ENCODE peak calls at places on chromosome 14, in eight cellular contexts. I, H, X, T, C, Z, V and R are unnamed samples. For H3K4me1, the result is how much of the 10 kb centered on the place peaks cover.

GRCh38 chr14:56878766-56879165 is 68.5 kb upstream of the OTX2 start:
- DNase-seq in C (no peak), V (no peak), Z (no peak), I (no peak), T (no peak), H (no peak), X (no peak), R (no peak)

GRCh38 chr14:52455291-52456088 is 96.8 kb downstream of the TXNDC16 start:
- DNase-seq in V (no peak), C (no peak), T (no peak), Z (peak), H (no peak), X (no peak), I (peak), R (no peak)

GRCh38 chr14:42222924-42223471 is 616.3 kb downstream of the LRFN5 start:
- DNase-seq in H (no peak), I (peak), Z (peak), C (no peak), T (no peak), V (no peak), X (no peak), R (no peak)

GRCh38 chr14:85195872-85196477 is 334.0 kb upstream of the FLRT2 start:
- DNase-seq in T (no peak), C (no peak), V (no peak), Z (no peak), H (no peak), X (no peak), I (no peak), R (no peak)

GRCh38 chr14:75976838-75977237 is 5.0 kb downstream of the TGFB3 start:
- DNase-seq in Z (no peak), C (no peak), T (no peak), X (no peak), H (no peak), V (no peak), I (no peak), R (no peak)

GRCh38 chr14:88323520-88324199 is 591 bp upstream of the KCNK10 start:
- DNase-seq in H (no peak), V (no peak), X (no peak), C (no peak), I (no peak), Z (no peak), T (no peak), R (no peak)

GRCh38 chr14:63563370-63564026 is 20.3 kb upstream of the PPP2R5E start:
- DNase-seq in H (no peak), X (no peak), V (no peak), T (no peak), I (peak), C (no peak), Z (peak), R (no peak)

GRCh38 chr14:74065746-74066575 is 18.3 kb downstream of the ALDH6A1 start:
- DNase-seq in I (peak), T (no peak), C (no peak), V (no peak), H (no peak), X (no peak), Z (peak), R (no peak)

GRCh38 chr14:90628825-90629224 is 187.4 kb downstream of the TTC7B start:
- DNase-seq in X (no peak), I (no peak), V (no peak), C (no peak), Z (no peak), H (peak), T (no peak), R (no peak)

GRCh38 chr14:32635103-32635719 is 303.5 kb upstream of the NPAS3 start:
- DNase-seq in I (peak), X (no peak), V (no peak), T (no peak), H (no peak), Z (peak), C (no peak), R (no peak)

GRCh38 chr14:45135181-45135580 is 549 bp upstream of the FANCM start:
- DNase-seq in Z (peak), H (no peak), I (no peak), T (no peak), V (no peak), X (no peak), C (no peak), R (no peak)

GRCh38 chr14:95901014-95901413 is 24.4 kb downstream of the TUNAR start:
- DNase-seq in C (no peak), V (no peak), T (no peak), Z (peak), X (no peak), I (no peak), H (no peak), R (no peak)

GRCh38 chr14:54653764-54654469 is 87.0 kb downstream of the SAMD4A start:
- DNase-seq in V (no peak), I (peak), H (no peak), X (no peak), T (no peak), C (no peak), Z (peak), R (no peak)

GRCh38 chr14:56554301-56554700 is 25.3 kb upstream of the TMEM260 start:
- DNase-seq in H (no peak), X (no peak), I (no peak), T (no peak), C (no peak), V (no peak), Z (no peak), R (no peak)

GRCh38 chr14:72519543-72519942 is 374.4 kb downstream of the DPF3 start:
- DNase-seq in I (no peak), X (no peak), T (no peak), C (no peak), Z (no peak), V (no peak), H (no peak), R (no peak)

GRCh38 chr14:71290960-71291466 is 383.8 kb downstream of the PCNX1 start:
- DNase-seq in T (no peak), V (no peak), H (no peak), Z (peak), I (peak), X (no peak), C (no peak), R (no peak)

GRCh38 chr14:91897121-91897701 is 29.9 kb upstream of the TC2N start:
- DNase-seq in T (no peak), I (peak), H (peak), Z (peak), C (no peak), V (peak), X (no peak), R (no peak)

GRCh38 chr14:50865677-50866076 is 6.2 kb upstream of the ABHD12B start:
- DNase-seq in I (no peak), V (no peak), T (no peak), C (no peak), X (no peak), Z (no peak), H (no peak), R (no peak)

GRCh38 chr14:102902086-102902485 is 20.4 kb upstream of the AMN start:
- DNase-seq in T (no peak), H (no peak), V (no peak), C (no peak), I (no peak), Z (no peak), X (no peak), R (no peak)

GRCh38 chr14:73786632-73786941 is 65.0 kb upstream of the PTGR2 start:
- DNase-seq in V (no peak), Z (no peak), H (peak), I (peak), T (no peak), X (no peak), C (no peak), R (no peak)

GRCh38 chr14:79834856-79835255 is 376.4 kb downstream of the DIO2 start:
- DNase-seq in V (no peak), H (no peak), X (no peak), I (no peak), T (no peak), C (no peak), Z (no peak), R (no peak)

GRCh38 chr14:30355431-30355913 is 203.5 kb upstream of the G2E3 start:
- DNase-seq in V (no peak), X (no peak), Z (peak), C (no peak), I (no peak), H (no peak), T (no peak), R (no peak)

GRCh38 chr14:81125536-81125935 is 95.2 kb downstream of the GTF2A1 start:
- DNase-seq in I (no peak), H (no peak), Z (no peak), X (no peak), C (no peak), V (no peak), T (no peak), R (no peak)
- H3K4me1 ChIP-seq in I (under half), H (under half), Z (under half), X (under half), C (under half), V (under half), T (under half), R (under half)

GRCh38 chr14:101835166-101835557 is 73.7 kb downstream of the PPP2R5C start:
- DNase-seq in X (no peak), V (no peak), Z (peak), H (no peak), T (no peak), I (no peak), C (no peak), R (no peak)
- H3K4me3 ChIP-seq in X (no peak), V (no peak), Z (no peak), H (no peak), T (no peak), I (no peak), C (no peak), R (no peak)

GRCh38 chr14:22448905-22449611 is 140.0 kb downstream of the DAD1 start:
- DNase-seq in Z (no peak), X (no peak), C (no peak), V (no peak), T (no peak), H (no peak), I (peak), R (no peak)
- H3K4me1 ChIP-seq in Z (under half), X (under half), C (under half), V (under half), T (under half), H (under half), I (under half), R (under half)

GRCh38 chr14:100587763-100588411 is 670 bp upstream of the BEGAIN start:
- DNase-seq in Z (no peak), T (no peak), C (no peak), V (no peak), I (no peak), X (no peak), H (no peak), R (no peak)

GRCh38 chr14:100587248-100587762 is at the start of gene BEGAIN:
- DNase-seq in X (no peak), T (no peak), H (no peak), Z (no peak), I (no peak), C (peak), V (no peak), R (no peak)

GRCh38 chr14:100585448-100586152 is 1.6 kb downstream of the BEGAIN start:
- DNase-seq in V (no peak), X (no peak), T (no peak), C (no peak), H (no peak), Z (no peak), I (no peak), R (no peak)

GRCh38 chr14:100586520-100587247 is 533 bp downstream of the BEGAIN start:
- DNase-seq in V (no peak), H (no peak), I (peak), T (no peak), X (no peak), Z (peak), C (no peak), R (no peak)

DNA sequence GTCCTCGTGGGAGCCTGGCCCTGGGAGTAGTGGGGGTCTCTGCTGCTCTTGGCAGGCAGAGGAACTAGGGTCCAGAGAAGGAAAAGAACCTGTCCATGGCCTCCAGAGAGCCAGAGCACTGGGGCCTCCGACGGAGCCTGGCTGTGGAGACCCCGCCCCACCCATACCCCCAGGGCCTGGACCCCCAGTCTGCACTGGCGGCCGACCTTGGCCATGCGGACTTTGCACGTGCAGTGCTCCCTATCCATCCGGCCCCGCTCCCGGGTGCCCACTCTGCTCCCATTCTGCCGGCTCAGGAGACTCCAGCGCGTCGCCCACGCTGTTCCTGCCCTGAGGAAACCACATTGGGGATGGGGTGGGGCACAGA is 1.1 kb downstream of the BEGAIN start:
- DNase-seq in T (no peak), I (no peak), Z (no peak), V (no peak), H (no peak), X (no peak), C (peak), R (no peak)
- H3K4me3 ChIP-seq in T (peak), I (peak), Z (peak), V (no peak), H (no peak), X (peak), C (no peak), R (peak)

GRCh38 chr14:69698572-69698971 is 68.4 kb upstream of the SRSF5 start:
- DNase-seq in T (no peak), Z (no peak), X (no peak), C (no peak), I (no peak), H (no peak), V (no peak), R (no peak)
- H3K4me1 ChIP-seq in T (under half), Z (under half), X (half or more), C (half or more), I (under half), H (half or more), V (under half), R (under half)

GRCh38 chr14:105425823-105426247 is 6.2 kb downstream of the MTA1 start:
- DNase-seq in C (no peak), V (no peak), H (no peak), X (no peak), T (no peak), Z (no peak), I (no peak), R (no peak)

GRCh38 chr14:105422695-105423487 is 3.3 kb downstream of the MTA1 start:
- DNase-seq in I (no peak), T (no peak), H (no peak), X (no peak), C (no peak), V (no peak), Z (no peak), R (no peak)

GRCh38 chr14:105424861-105425260 is 5.2 kb downstream of the MTA1 start:
- DNase-seq in H (no peak), V (no peak), T (no peak), Z (no peak), C (no peak), X (no peak), I (no peak), R (no peak)

GRCh38 chr14:105421723-105422615 is 2.3 kb downstream of the MTA1 start:
- DNase-seq in H (no peak), C (no peak), X (no peak), I (no peak), V (no peak), Z (no peak), T (no peak), R (no peak)

DNA sequence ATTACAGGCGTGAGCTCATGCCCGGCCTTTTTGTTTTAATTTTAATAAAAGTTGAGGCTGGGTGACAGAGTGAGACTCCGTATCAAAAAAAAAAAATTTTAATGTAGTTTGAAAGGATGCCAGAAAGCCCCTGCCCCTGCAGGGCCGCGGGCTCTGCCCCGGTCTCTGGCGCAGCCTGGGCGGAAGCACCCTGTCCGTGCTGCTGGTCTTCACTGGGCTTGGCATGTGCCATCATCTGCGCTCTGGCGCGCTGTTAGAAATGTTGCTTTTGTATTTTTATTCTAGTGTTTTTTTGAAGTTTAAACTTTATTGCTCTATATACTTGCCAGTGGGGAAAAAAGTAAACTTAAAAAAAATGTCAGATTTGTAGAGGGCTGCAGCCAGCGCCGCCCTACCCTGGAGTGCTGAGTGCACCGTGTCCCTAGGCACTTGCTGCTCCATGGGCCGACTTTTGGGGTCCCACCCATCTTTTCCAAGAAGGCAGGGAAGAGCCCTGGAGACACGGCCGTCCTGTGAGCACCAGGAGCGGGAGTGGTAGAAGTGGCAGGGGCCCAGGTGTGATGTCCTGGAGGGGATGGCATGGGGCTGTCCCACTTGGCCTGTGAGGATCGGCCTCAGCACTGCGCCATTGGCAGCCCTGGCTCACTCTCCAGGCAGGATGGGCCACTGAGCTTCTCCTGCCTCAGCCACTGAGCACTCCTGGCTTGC is 4.0 kb downstream of the MTA1 start:
- DNase-seq in V (no peak), T (no peak), Z (no peak), X (no peak), H (no peak), C (no peak), I (no peak), R (no peak)
- H3K4me3 ChIP-seq in V (no peak), T (no peak), Z (no peak), X (no peak), H (no peak), C (no peak), I (no peak), R (no peak)

GRCh38 chr14:99258884-99259283 is 13.1 kb downstream of the BCL11B start:
- DNase-seq in V (no peak), H (no peak), T (no peak), C (no peak), Z (no peak), I (no peak), X (no peak), R (no peak)

GRCh38 chr14:99256483-99256874 is 15.5 kb downstream of the BCL11B start:
- DNase-seq in V (no peak), H (no peak), C (no peak), I (no peak), Z (no peak), X (no peak), T (no peak), R (no peak)

GRCh38 chr14:99258341-99258781 is 13.6 kb downstream of the BCL11B start:
- DNase-seq in X (peak), Z (no peak), C (no peak), H (no peak), V (no peak), T (no peak), I (no peak), R (no peak)

GRCh38 chr14:99257122-99257672 is 14.8 kb downstream of the BCL11B start:
- DNase-seq in H (no peak), Z (no peak), T (no peak), I (no peak), X (peak), C (no peak), V (no peak), R (no peak)

DNA sequence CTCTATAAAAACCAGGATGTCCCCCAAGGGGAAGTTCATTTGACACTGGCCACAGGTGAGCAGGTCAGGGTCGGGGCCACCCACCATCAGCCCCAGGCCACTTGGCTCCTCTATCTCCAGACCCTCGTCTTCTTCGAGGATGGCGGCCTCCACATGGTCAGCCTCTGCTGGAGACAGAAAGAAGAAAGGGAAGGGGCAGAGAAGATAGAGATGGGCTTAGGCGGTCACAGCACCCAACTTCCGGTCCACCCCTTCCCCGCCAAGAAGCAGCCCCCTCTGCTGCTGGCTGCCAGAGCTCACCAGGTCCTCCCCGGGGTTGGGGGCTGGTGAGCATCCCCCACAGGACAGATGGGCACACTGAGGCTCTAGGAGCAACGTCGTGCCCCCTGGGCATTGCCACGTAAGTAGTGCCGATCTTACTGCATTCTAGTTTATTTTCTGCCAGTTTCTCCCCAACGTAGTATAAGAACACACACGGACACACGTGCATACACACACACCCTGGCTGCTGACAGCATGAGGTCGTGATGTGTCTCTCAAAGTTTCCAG is 14.2 kb downstream of the BCL11B start:
- DNase-seq in X (peak), C (no peak), Z (no peak), T (no peak), V (no peak), I (no peak), H (no peak), R (no peak)
- H3K4me1 ChIP-seq in X (half or more), C (under half), Z (under half), T (half or more), V (under half), I (under half), H (under half), R (half or more)